ENCODE peak calls at places on chromosomes 12 and 14, in four cellular contexts. I, C, Y and L are unnamed samples.
A peak's percentile ranks its signal among the peaks of the same experiment; 100 is the strongest.

GRCh38 chr14:97377550-97377949 is 580.4 kb downstream of the VRK1 start:
- DNase-seq in I (no peak), C (no peak), Y (no peak), L (no peak)

GRCh38 chr12:64229796-64230195 is 7.7 kb upstream of the KICS2 start:
- DNase-seq in I (no peak), C (no peak), Y (no peak), L (no peak)

GRCh38 chr12:92065664-92066063 is 80.0 kb downstream of the BTG1 start:
- DNase-seq in I (no peak), C (no peak), Y (no peak), L (no peak)

GRCh38 chr12:57549909-57550627 is at the start of gene KIF5A:
- DNase-seq in I (peak; percentile 64), C (peak; percentile 40), Y (no peak), L (peak; percentile 70)

GRCh38 chr12:106301611-106302321 is 767 bp upstream of the TCP11L2 start:
- DNase-seq in I (peak; percentile 24), C (peak; percentile 19), Y (no peak), L (peak; percentile 22)

GRCh38 chr12:41286426-41286825 is 98.3 kb downstream of the PDZRN4 start:
- DNase-seq in I (no peak), C (no peak), Y (no peak), L (no peak)

GRCh38 chr14:35534884-35535793 is 1.2 kb downstream of the INSM2 start:
- DNase-seq in I (peak; percentile 68), C (peak; percentile 36), Y (no peak), L (peak; percentile 33)

GRCh38 chr12:124044809-124045321 is 71.8 kb downstream of the ZNF664 start:
- DNase-seq in I (no peak), C (no peak), Y (no peak), L (no peak)

GRCh38 chr14:52961060-52961639 is 10.3 kb upstream of the FERMT2 start:
- DNase-seq in I (peak; percentile 15), C (no peak), Y (peak; percentile 42), L (peak; percentile 42)

GRCh38 chr14:59630281-59630963 is 53.8 kb upstream of the CCDC175 start:
- DNase-seq in I (peak; percentile 3), C (peak; percentile 55), Y (no peak), L (no peak)

GRCh38 chr14:93114713-93115068 is 1.0 kb downstream of the ITPK1 start:
- DNase-seq in I (no peak), C (no peak), Y (no peak), L (no peak)

GRCh38 chr12:22287056-22287455 is 47.5 kb downstream of the ST8SIA1 start:
- DNase-seq in I (no peak), C (no peak), Y (peak; percentile 58), L (no peak)

GRCh38 chr14:68245146-68246073 is 425.8 kb downstream of the RAD51B start:
- DNase-seq in I (no peak), C (no peak), Y (no peak), L (no peak)

GRCh38 chr12:59716049-59716448 is 120.2 kb downstream of the SLC16A7 start:
- DNase-seq in I (no peak), C (no peak), Y (no peak), L (no peak)

GRCh38 chr12:68636268-68636667 is 25.6 kb downstream of the RAP1B start:
- DNase-seq in I (no peak), C (no peak), Y (no peak), L (no peak)

GRCh38 chr12:56932867-56933266 is 1.3 kb downstream of the SDR9C7 start:
- DNase-seq in I (no peak), C (no peak), Y (no peak), L (no peak)

GRCh38 chr14:100981808-100982207 is 78.3 kb upstream of the RTL1 start:
- DNase-seq in I (no peak), C (no peak), Y (peak; percentile 40), L (no peak)

GRCh38 chr14:38290601-38291190 is 34.8 kb upstream of the CLEC14A start:
- DNase-seq in I (no peak), C (no peak), Y (peak; percentile 15), L (peak; percentile 5)

GRCh38 chr12:6553051-6553868 is 2.6 kb downstream of the IFFO1 start:
- DNase-seq in I (no peak), C (peak; percentile 66), Y (peak; percentile 84), L (no peak)

GRCh38 chr12:16612647-16613046 is 6.7 kb upstream of the LMO3 start:
- DNase-seq in I (no peak), C (no peak), Y (no peak), L (no peak)

GRCh38 chr14:83757896-83758295 is 1772.0 kb upstream of the FLRT2 start:
- DNase-seq in I (no peak), C (no peak), Y (no peak), L (no peak)

GRCh38 chr12:11688831-11689230 is 39.4 kb downstream of the ETV6 start:
- DNase-seq in I (no peak), C (no peak), Y (no peak), L (no peak)

GRCh38 chr12:59383426-59383822 is 212.4 kb upstream of the SLC16A7 start:
- DNase-seq in I (no peak), C (peak; percentile 7), Y (no peak), L (no peak)

GRCh38 chr14:89386214-89386886 is 30.7 kb downstream of the FOXN3 start:
- DNase-seq in I (no peak), C (no peak), Y (no peak), L (no peak)

GRCh38 chr12:116484807-116485206 is 74.4 kb upstream of the MAP1LC3B2 start:
- DNase-seq in I (no peak), C (no peak), Y (no peak), L (no peak)

GRCh38 chr14:76812093-76812421 is 625 bp downstream of the ANGEL1 start:
- DNase-seq in I (no peak), C (no peak), Y (no peak), L (no peak)